ENCODE peak calls at places on chromosomes 7 and 10, in ten cellular contexts. K is fibroblast of pulmonary artery; N is heart right ventricle; U is IMR-90; H is Calu3; O is AG10803; Q is CD8-positive, alpha-beta T cell; J is neural progenitor cell; M is fibroblast of mammary gland; A is WTC11. B is an unnamed sample.

GRCh38 chr10:89625041-89625765 is 19.8 kb downstream of the PANK1 start:
- DNase-seq in U (peak), O (peak), Q (no peak), A (no peak), J (no peak), N (no peak), M (peak), K (no peak), H (no peak), B (no peak)

GRCh38 chr10:86259901-86260562 is 106.6 kb downstream of the GRID1 start:
- DNase-seq in O (no peak), U (no peak), A (no peak), J (no peak), N (no peak), K (no peak), Q (no peak), H (no peak), M (no peak), B (no peak)

GRCh38 chr10:110398419-110399162 is 93.9 kb upstream of the SMNDC1 start:
- DNase-seq in J (peak), M (peak), H (peak), A (no peak), U (peak), N (no peak), K (peak), O (peak), Q (no peak), B (no peak)

GRCh38 chr10:97065128-97065527 is 120.6 kb downstream of the SLIT1 start:
- DNase-seq in U (no peak), A (no peak), H (peak), O (no peak), K (no peak), Q (no peak), N (no peak), J (no peak), M (no peak), B (no peak)

GRCh38 chr7:106086062-106086461 is 26.1 kb downstream of the SYPL1 start:
- DNase-seq in J (no peak), H (no peak), Q (no peak), M (no peak), N (no peak), K (no peak), A (no peak), U (no peak), O (no peak), B (no peak)

GRCh38 chr7:120805636-120806388 is 52.1 kb downstream of the TSPAN12 start:
- DNase-seq in U (peak), J (peak), Q (peak), H (peak), O (peak), N (no peak), M (peak), A (peak), K (peak), B (no peak)

GRCh38 chr10:127569210-127569609 is 20.1 kb downstream of the NPS start:
- DNase-seq in U (no peak), A (no peak), J (no peak), O (no peak), Q (no peak), N (no peak), K (no peak), M (no peak), H (no peak), B (no peak)

GRCh38 chr10:27550823-27551222 is 46.7 kb downstream of the RAB18 start:
- DNase-seq in A (no peak), M (no peak), N (no peak), H (no peak), J (no peak), O (no peak), U (no peak), Q (no peak), K (no peak), B (no peak)

DNA sequence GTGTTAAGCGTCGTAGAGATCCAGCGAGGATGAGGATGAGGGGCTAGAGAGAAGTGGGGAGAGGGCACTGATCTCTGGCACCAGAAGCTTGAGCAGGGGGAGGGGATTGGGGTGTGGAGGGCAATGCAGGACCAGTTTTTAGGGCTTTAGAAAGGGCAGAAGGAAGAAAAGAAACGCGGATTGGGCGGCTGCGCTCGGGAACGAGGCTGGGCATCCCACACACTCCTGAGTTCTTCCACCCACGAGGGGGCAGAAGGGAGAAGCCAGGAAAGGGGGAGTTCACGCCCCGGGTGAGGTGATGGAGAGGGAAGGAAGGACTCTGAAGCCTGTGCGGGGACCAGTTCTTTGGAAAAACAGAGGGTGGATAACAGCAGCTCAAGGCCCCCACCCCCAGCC is 6.1 kb upstream of the VGF start:
- DNase-seq in H (no peak), A (no peak), N (no peak), J (peak), M (no peak), U (no peak), Q (no peak), K (no peak), O (no peak), B (no peak)
- TF ChIP-seq CTCF in H (no peak), A (no peak), N (no peak), J (peak), M (peak), U (peak), Q (no peak), K (peak), O (peak), B (peak)

DNA sequence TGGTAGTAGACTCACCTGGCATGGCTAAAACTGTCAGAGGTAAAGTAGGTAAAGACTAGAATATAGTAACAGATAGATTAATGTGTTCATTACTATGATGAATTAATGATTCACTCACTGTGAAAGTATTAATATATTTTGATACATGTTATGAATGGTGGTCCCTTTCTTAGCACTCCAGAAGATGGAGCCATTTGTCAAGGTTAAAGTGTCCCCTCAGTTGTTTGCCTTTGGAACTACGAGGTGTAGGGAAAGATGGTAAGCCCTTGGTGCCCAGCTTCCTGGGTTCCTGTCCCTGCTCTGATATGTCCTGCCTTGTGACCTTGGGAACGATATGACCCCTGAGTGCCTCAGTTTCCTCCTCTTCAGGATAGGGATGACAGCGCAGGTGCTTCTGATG is 49.4 kb downstream of the HTRA1 start:
- DNase-seq in M (no peak), J (no peak), Q (no peak), O (no peak), H (no peak), K (no peak), A (no peak), N (no peak), U (no peak), B (no peak)
- TF ChIP-seq CTCF in M (no peak), J (no peak), Q (peak), O (no peak), H (no peak), K (no peak), A (no peak), N (no peak), U (peak), B (no peak)

GRCh38 chr10:88386878-88387773 is 196.0 kb downstream of the RNLS start:
- DNase-seq in M (peak), Q (no peak), O (peak), N (no peak), A (no peak), U (peak), H (peak), J (peak), K (peak), B (no peak)

GRCh38 chr10:88389456-88389855 is 193.7 kb downstream of the RNLS start:
- DNase-seq in U (peak), A (no peak), M (peak), K (peak), H (peak), N (no peak), O (peak), Q (no peak), J (peak), B (no peak)

GRCh38 chr10:88382699-88383098 is 200.4 kb downstream of the RNLS start:
- DNase-seq in Q (no peak), K (no peak), U (no peak), O (no peak), N (no peak), A (no peak), J (no peak), H (no peak), M (no peak), B (no peak)

GRCh38 chr10:88386204-88386877 is 196.8 kb downstream of the RNLS start:
- DNase-seq in U (no peak), J (no peak), N (no peak), O (no peak), A (no peak), Q (no peak), K (peak), M (peak), H (peak), B (no peak)

GRCh38 chr10:88385601-88386203 is 197.4 kb downstream of the RNLS start:
- DNase-seq in J (no peak), N (peak), A (peak), K (no peak), Q (peak), M (no peak), U (no peak), H (peak), O (no peak), B (no peak)
- TF ChIP-seq CTCF in J (no peak), N (no peak), A (no peak), K (no peak), Q (no peak), M (no peak), U (no peak), H (no peak), O (no peak), B (no peak)

GRCh38 chr7:21480693-21481403 is 53.0 kb downstream of the SP4 start:
- DNase-seq in N (no peak), U (no peak), H (no peak), M (no peak), J (no peak), O (no peak), Q (no peak), A (no peak), K (no peak), B (no peak)

GRCh38 chr7:21472029-21472428 is 44.1 kb downstream of the SP4 start:
- DNase-seq in O (no peak), U (no peak), Q (no peak), K (no peak), A (no peak), M (no peak), J (no peak), H (no peak), N (no peak), B (no peak)

DNA sequence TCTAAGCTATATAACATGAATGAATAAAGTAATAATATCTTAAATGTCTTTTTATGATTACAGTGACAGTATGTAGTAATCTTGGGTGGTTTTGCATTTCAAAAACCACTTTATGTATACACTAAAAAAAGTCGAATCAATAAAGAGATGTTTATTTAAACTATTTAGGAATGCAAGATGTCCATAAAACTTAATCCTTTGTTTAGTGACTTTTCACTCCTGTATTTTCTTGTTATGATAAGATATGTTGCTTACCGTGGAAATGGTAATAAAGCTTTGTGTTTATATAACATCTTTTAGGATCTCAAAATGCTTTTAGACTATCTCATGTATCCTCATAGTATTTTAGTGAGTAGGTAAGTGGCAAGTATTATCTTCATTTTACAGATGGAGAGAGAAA is 48.5 kb downstream of the SP4 start:
- DNase-seq in Q (no peak), K (no peak), N (no peak), M (no peak), J (no peak), U (no peak), H (no peak), A (no peak), O (no peak), B (no peak)
- TF ChIP-seq CTCF in Q (no peak), K (no peak), N (no peak), M (no peak), J (no peak), U (no peak), H (no peak), A (no peak), O (no peak), B (no peak)

GRCh38 chr10:72043016-72043834 is 45.1 kb downstream of the SPOCK2 start:
- DNase-seq in O (no peak), J (no peak), H (no peak), M (no peak), K (no peak), Q (no peak), U (no peak), N (no peak), A (no peak), B (no peak)

GRCh38 chr10:72045586-72045985 is 42.8 kb downstream of the SPOCK2 start:
- DNase-seq in O (no peak), H (no peak), M (no peak), A (no peak), Q (no peak), J (no peak), K (no peak), N (no peak), U (no peak), B (no peak)

GRCh38 chr10:72041491-72041890 is 46.9 kb downstream of the SPOCK2 start:
- DNase-seq in O (no peak), K (no peak), A (no peak), U (no peak), J (no peak), M (no peak), N (no peak), H (no peak), Q (no peak), B (no peak)

GRCh38 chr10:72048450-72049124 is 39.8 kb downstream of the SPOCK2 start:
- DNase-seq in Q (peak), N (peak), M (peak), U (peak), K (peak), H (peak), O (peak), J (peak), A (peak), B (peak)

DNA sequence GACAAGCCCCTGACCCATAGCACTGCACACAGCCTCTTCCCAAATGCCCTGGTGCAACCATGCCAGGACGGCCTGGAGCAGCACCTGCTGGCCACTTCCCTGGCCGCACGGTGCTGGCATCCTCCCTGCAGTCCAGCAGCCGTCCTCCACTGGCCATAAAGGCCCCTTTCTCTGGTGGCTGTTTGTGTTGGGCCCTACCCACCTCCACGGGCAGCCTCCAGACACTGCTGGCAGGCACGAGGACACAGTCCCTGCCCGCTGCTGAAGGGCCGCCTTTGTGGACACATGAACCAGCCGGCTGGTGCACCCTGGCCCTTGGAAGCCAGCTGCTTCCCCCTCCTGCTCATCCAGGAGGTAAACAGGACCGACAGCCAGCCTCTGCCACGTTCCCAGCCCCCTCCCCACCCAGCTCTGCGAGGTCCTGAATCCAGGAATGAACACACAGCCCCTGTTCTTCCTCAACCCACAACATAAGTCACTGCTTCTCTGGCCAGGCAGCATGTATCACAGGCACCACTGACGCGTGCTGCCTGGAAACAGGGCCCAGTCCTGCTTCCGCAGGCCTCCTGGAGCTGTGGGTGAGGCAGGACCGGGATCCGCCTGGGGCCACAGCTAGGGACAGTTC is 43.8 kb downstream of the SPOCK2 start:
- DNase-seq in M (no peak), A (no peak), O (peak), H (peak), U (peak), J (peak), N (peak), Q (no peak), K (no peak), B (no peak)
- TF ChIP-seq CTCF in M (peak), A (no peak), O (peak), H (peak), U (peak), J (peak), N (peak), Q (no peak), K (peak), B (peak)

GRCh38 chr10:80166581-80167470 is 34.3 kb downstream of the PLAC9 start:
- DNase-seq in O (no peak), K (no peak), U (no peak), M (no peak), A (no peak), Q (no peak), H (no peak), J (no peak), N (no peak), B (no peak)

GRCh38 chr10:80168111-80168511 is 35.6 kb downstream of the PLAC9 start:
- DNase-seq in M (no peak), H (no peak), J (no peak), U (no peak), K (no peak), N (no peak), Q (no peak), A (no peak), O (peak), B (no peak)

GRCh38 chr10:80165173-80165572 is 32.6 kb downstream of the PLAC9 start:
- DNase-seq in Q (no peak), H (no peak), A (no peak), O (no peak), J (no peak), N (no peak), U (peak), K (peak), M (peak), B (no peak)

GRCh38 chr10:80168679-80169380 is 36.3 kb downstream of the PLAC9 start:
- DNase-seq in J (peak), Q (no peak), U (peak), O (no peak), M (no peak), A (peak), H (peak), K (no peak), N (no peak), B (no peak)

DNA sequence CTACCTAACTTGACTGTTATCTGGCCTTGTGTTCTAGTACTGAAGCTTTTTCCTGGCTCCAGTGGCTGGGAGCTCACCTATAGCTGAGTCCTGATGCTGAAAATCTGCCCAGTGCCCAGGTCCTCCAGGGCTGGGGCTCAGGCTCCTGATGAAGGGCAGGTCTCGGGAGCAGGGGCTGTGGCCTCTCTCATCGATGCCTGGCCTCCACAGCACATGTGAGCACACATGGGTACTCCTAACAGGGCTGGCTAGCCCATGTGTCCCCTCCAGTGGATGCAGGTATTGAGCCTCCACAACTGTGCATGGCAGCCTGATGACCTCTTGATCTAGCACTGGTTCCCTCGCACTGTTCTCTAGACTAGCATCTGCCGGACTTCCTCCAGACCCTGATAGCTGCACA is 34.9 kb downstream of the PLAC9 start:
- DNase-seq in Q (no peak), H (no peak), K (no peak), U (no peak), M (no peak), N (no peak), J (no peak), A (no peak), O (no peak), B (no peak)
- TF ChIP-seq CTCF in Q (no peak), H (no peak), K (no peak), U (no peak), M (no peak), N (no peak), J (no peak), A (no peak), O (no peak), B (no peak)

DNA sequence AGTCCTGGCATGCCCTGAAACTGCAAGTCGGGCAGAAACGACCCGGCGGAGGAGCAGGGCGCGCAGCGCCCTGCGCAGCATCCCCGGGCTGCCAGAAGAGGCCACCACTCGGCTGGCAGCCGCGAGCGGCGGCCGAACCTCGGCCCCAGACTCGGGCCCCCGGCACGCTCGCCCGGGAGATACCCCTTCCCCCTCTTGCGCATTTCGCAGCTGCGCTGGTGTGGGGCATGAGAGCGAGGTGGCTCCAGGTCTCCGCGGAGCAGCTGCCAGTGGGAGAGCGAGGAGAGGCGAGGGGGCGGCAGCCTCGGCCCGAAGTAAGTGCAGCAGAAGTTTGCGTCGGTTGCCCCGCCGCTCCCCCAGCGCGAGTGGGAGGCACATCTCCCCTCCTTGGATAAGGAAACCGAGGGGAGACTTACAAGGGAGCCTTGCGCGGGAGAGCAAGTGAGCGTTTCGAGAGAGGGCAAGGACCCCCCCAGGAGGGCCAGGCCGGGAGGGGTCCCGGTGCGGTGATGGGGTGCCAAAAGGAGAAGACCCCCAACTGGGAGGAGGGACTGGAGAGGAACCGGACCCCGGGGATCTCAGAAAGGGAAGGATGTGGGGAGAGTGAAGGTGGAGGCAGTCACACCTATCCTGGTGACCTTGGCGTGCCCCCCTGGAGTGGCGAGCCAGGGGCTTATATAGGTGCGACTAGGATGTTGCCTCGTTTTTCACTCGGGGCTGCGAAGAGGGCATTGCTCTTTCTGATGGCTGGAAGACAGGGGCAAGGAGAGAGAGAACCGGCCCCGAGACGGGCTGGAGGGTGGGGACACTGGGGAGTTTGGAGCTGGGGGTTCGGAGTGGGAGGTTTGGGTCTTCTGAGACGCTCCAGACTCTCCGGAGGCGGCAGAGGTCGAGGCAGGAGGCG is 256.3 kb downstream of the OTUD1 start:
- DNase-seq in M (no peak), Q (no peak), O (no peak), U (no peak), K (no peak), J (peak), H (no peak), A (peak), N (no peak), B (peak)
- TF ChIP-seq CTCF in M (no peak), Q (no peak), O (no peak), U (no peak), K (no peak), J (peak), H (no peak), A (no peak), N (no peak), B (peak)

B was measured in type B pancreatic cell.